ENCODE peak calls at places on chromosome 4, in eight cellular contexts. Y, G, D, E, J, B, U and X are unnamed samples.

GRCh38 chr4:163332526-163333405 is at the start of gene NPY1R:
- DNase-seq in G (peak; percentile 57), U (peak; percentile 78), B (peak; percentile 77), E (peak; percentile 65), D (peak; percentile 81), J (peak; percentile 47), Y (no peak), X (peak; percentile 71)

GRCh38 chr4:152606800-152607577 is 71.1 kb upstream of the FBXW7 start:
- DNase-seq in B (no peak), U (peak; percentile 18), Y (no peak), E (no peak), J (no peak), G (no peak), D (no peak), X (no peak)

GRCh38 chr4:150297861-150298474 is 219.7 kb downstream of the DCLK2 start:
- DNase-seq in B (peak; percentile 66), G (no peak), D (peak; percentile 28), E (no peak), J (no peak), Y (no peak), U (peak; percentile 34), X (no peak)

GRCh38 chr4:20838476-20838875 is 138.2 kb downstream of the PACRGL start:
- DNase-seq in Y (no peak), E (no peak), D (no peak), U (no peak), B (no peak), G (no peak), J (no peak), X (no peak)

GRCh38 chr4:78190595-78190994 is 133.5 kb downstream of the FRAS1 start:
- DNase-seq in Y (no peak), B (no peak), G (no peak), U (no peak), E (no peak), J (no peak), D (no peak), X (no peak)

GRCh38 chr4:89712141-89712540 is 124.8 kb downstream of the SNCA start:
- DNase-seq in Y (no peak), U (peak; percentile 20), G (no peak), D (no peak), B (peak; percentile 49), J (no peak), E (no peak), X (no peak)

GRCh38 chr4:48698029-48698901 is 81.8 kb downstream of the FRYL start:
- DNase-seq in D (peak; percentile 79), E (peak; percentile 69), Y (no peak), B (peak; percentile 86), J (peak; percentile 61), G (peak; percentile 69), U (no peak), X (no peak)

GRCh38 chr4:175035907-175036306 is 117.7 kb downstream of the ADAM29 start:
- DNase-seq in Y (no peak), E (no peak), G (no peak), B (peak; percentile 6), J (no peak), U (no peak), D (no peak), X (no peak)

GRCh38 chr4:113327513-113327912 is 278.1 kb downstream of the ANK2 start:
- DNase-seq in D (no peak), E (no peak), J (no peak), Y (no peak), U (no peak), G (no peak), B (peak; percentile 37), X (no peak)

GRCh38 chr4:169859366-169860216 is 101.8 kb upstream of the HPF1 start:
- DNase-seq in D (no peak), U (no peak), G (no peak), B (no peak), J (no peak), Y (no peak), E (no peak), X (no peak)

GRCh38 chr4:124641715-124642380 is 70.7 kb downstream of the ANKRD50 start:
- DNase-seq in J (no peak), D (peak; percentile 23), B (peak; percentile 77), Y (no peak), U (no peak), E (no peak), G (no peak), X (no peak)

GRCh38 chr4:89509708-89510269 is 202.2 kb upstream of the GPRIN3 start:
- DNase-seq in U (no peak), Y (no peak), J (no peak), B (peak; percentile 96), E (no peak), G (no peak), D (no peak), X (peak; percentile 34)

GRCh38 chr4:101304916-101305315 is 42.4 kb downstream of the PPP3CA start:
- DNase-seq in D (no peak), U (peak; percentile 33), G (no peak), B (no peak), J (no peak), E (no peak), Y (no peak), X (no peak)

GRCh38 chr4:149711588-149711987 is 104.1 kb downstream of the IQCM start:
- DNase-seq in G (no peak), E (no peak), Y (no peak), J (no peak), U (no peak), D (no peak), B (no peak), X (no peak)

GRCh38 chr4:184408021-184408710 is 66.2 kb downstream of the IRF2 start:
- DNase-seq in E (no peak), G (no peak), B (peak; percentile 50), U (no peak), J (no peak), D (no peak), Y (no peak), X (no peak)

GRCh38 chr4:25859429-25860148 is 3.2 kb downstream of the SEL1L3 start:
- DNase-seq in D (no peak), G (no peak), Y (peak; percentile 34), J (no peak), U (peak; percentile 31), B (no peak), E (no peak), X (peak; percentile 60)

GRCh38 chr4:188624370-188624769 is 485.1 kb downstream of the TRIML1 start:
- DNase-seq in B (no peak), Y (no peak), G (no peak), J (no peak), E (no peak), U (no peak), D (no peak), X (no peak)

GRCh38 chr4:137370206-137370633 is 162.1 kb downstream of the PCDH18 start:
- DNase-seq in E (no peak), D (no peak), U (no peak), B (peak; percentile 75), J (no peak), G (no peak), Y (no peak), X (no peak)

GRCh38 chr4:83558693-83559092 is 22.8 kb downstream of the GPAT3 start:
- DNase-seq in Y (no peak), G (no peak), E (no peak), J (no peak), B (peak; percentile 44), U (no peak), D (no peak), X (no peak)

GRCh38 chr4:20416800-20417199 is 165.1 kb downstream of the SLIT2 start:
- DNase-seq in G (no peak), J (no peak), Y (no peak), D (no peak), U (no peak), B (no peak), E (no peak), X (no peak)

GRCh38 chr4:38820329-38821061 is 15.9 kb upstream of the TLR1 start:
- DNase-seq in E (no peak), G (no peak), Y (no peak), U (no peak), J (no peak), D (no peak), B (no peak), X (peak; percentile 79)

GRCh38 chr4:153794001-153794400 is 5.1 kb upstream of the SFRP2 start:
- DNase-seq in J (no peak), U (no peak), G (no peak), D (no peak), E (no peak), Y (no peak), B (no peak), X (no peak)

GRCh38 chr4:26780524-26780923 is 80.1 kb upstream of the STIM2 start:
- DNase-seq in Y (no peak), G (no peak), B (peak; percentile 43), U (no peak), E (no peak), J (no peak), D (no peak), X (no peak)

GRCh38 chr4:89173336-89174090 is 62.2 kb downstream of the TIGD2 start:
- DNase-seq in E (no peak), G (no peak), J (no peak), U (no peak), Y (no peak), B (no peak), D (no peak), X (no peak)

GRCh38 chr4:89113415-89113814 is 2.1 kb downstream of the TIGD2 start:
- DNase-seq in J (no peak), U (no peak), B (no peak), G (no peak), E (no peak), D (no peak), Y (no peak), X (no peak)

GRCh38 chr4:118682928-118683327 is 2.3 kb upstream of the METTL14 start:
- DNase-seq in Y (no peak), G (no peak), J (no peak), U (peak; percentile 49), E (no peak), B (peak; percentile 50), D (no peak), X (no peak)
- TF ChIP-seq CTCF in Y (peak; percentile 23), G (peak; percentile 26), J (no peak), U (peak; percentile 65), E (no peak), B (peak; percentile 67), D (peak; percentile 15), X (peak; percentile 26)

DNA sequence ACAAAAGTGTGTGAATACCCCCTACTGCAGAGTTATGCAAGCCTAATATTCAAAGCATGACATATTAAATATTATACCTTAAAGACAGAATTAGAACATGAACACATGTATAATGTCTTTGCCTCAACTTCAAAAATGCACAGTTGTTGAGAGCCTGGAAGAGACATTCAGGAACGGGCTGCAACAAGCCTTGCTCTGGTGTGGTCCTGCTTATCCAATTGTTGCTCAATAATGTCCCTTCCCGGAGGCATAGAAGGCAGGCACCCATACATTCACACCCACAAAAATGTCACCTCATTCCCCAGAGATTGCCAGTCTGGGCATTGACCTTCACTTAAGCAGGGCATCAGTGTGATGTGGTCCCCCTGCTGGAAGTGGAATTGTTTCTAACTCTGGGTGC is 238.8 kb downstream of the CBR4 start:
- DNase-seq in D (no peak), B (no peak), U (no peak), J (no peak), Y (no peak), G (no peak), E (no peak), X (no peak)
- TF ChIP-seq CTCF in D (no peak), B (no peak), U (no peak), J (no peak), Y (no peak), G (no peak), E (no peak), X (no peak)

GRCh38 chr4:9976781-9977180 is 44.5 kb downstream of the SLC2A9 start:
- DNase-seq in G (no peak), E (no peak), U (no peak), D (no peak), B (no peak), Y (no peak), J (no peak), X (no peak)
- TF ChIP-seq CTCF in G (no peak), E (no peak), U (no peak), D (no peak), B (no peak), Y (no peak), J (no peak), X (no peak)

GRCh38 chr4:103292959-103293358 is 94.8 kb upstream of the CENPE start:
- DNase-seq in D (no peak), U (no peak), J (no peak), E (no peak), G (no peak), Y (no peak), B (no peak), X (no peak)
- TF ChIP-seq CTCF in D (no peak), U (no peak), J (no peak), E (no peak), G (no peak), Y (no peak), B (no peak), X (no peak)